ENCODE peak calls at places on chromosomes 13 and 19, in seven cellular contexts. B, F, Y, W, H, E and P are unnamed samples.

GRCh38 chr19:33063356-33064116 is 1.2 kb downstream of the RHPN2 start:
- DNase-seq in B (no peak), F (no peak), Y (peak), W (no peak), H (no peak), E (no peak), P (no peak)

GRCh38 chr13:113864303-113864890 is 521 bp upstream of the GAS6 start:
- DNase-seq in B (peak), F (no peak), Y (no peak), W (no peak), H (no peak), E (no peak), P (no peak)

GRCh38 chr13:24306632-24307031 is 2.7 kb upstream of the C1QTNF9 start:
- DNase-seq in B (peak), F (no peak), Y (peak), W (no peak), H (no peak), E (no peak), P (peak)

GRCh38 chr13:97295279-97296182 is 73.4 kb downstream of the MBNL2 start:
- DNase-seq in B (peak), F (no peak), Y (peak), W (no peak), H (no peak), E (no peak), P (no peak)

GRCh38 chr19:14830702-14831101 is 4.3 kb downstream of the OR7A5 start:
- DNase-seq in B (no peak), F (no peak), Y (no peak), W (no peak), H (no peak), E (no peak), P (no peak)

GRCh38 chr13:113802090-113802531 is 43.1 kb downstream of the TMEM255B start:
- DNase-seq in B (peak), F (no peak), Y (peak), W (no peak), H (peak), E (no peak), P (no peak)

GRCh38 chr13:27820524-27821482 is 28.5 kb downstream of the GSX1 start:
- DNase-seq in B (no peak), F (no peak), Y (no peak), W (no peak), H (no peak), E (no peak), P (no peak)

GRCh38 chr13:47628666-47629065 is 372.4 kb downstream of the SUCLA2 start:
- DNase-seq in B (peak), F (no peak), Y (no peak), W (no peak), H (no peak), E (no peak), P (no peak)

GRCh38 chr19:17576758-17577532 is 21.5 kb downstream of the COLGALT1 start:
- DNase-seq in B (peak), F (no peak), Y (no peak), W (no peak), H (peak), E (no peak), P (peak)

GRCh38 chr19:3976495-3977241 is 5.8 kb upstream of the DAPK3 start:
- DNase-seq in B (no peak), F (no peak), Y (no peak), W (no peak), H (no peak), E (no peak), P (no peak)

GRCh38 chr13:109764474-109765292 is 21.7 kb downstream of the IRS2 start:
- DNase-seq in B (no peak), F (no peak), Y (no peak), W (no peak), H (no peak), E (peak), P (no peak)

GRCh38 chr19:11332822-11333221 is 6.6 kb downstream of the RAB3D start:
- DNase-seq in B (no peak), F (no peak), Y (no peak), W (no peak), H (no peak), E (no peak), P (no peak)

GRCh38 chr13:111005808-111006494 is 91.1 kb upstream of the ANKRD10 start:
- DNase-seq in B (peak), F (no peak), Y (peak), W (no peak), H (no peak), E (no peak), P (no peak)

GRCh38 chr13:93726173-93727019 is 499.8 kb downstream of the GPC6 start:
- DNase-seq in B (no peak), F (no peak), Y (no peak), W (no peak), H (peak), E (no peak), P (no peak)

GRCh38 chr19:55554749-55555152 is 9.4 kb upstream of the SBK3 start:
- DNase-seq in B (no peak), F (no peak), Y (no peak), W (no peak), H (no peak), E (no peak), P (no peak)

GRCh38 chr19:11321206-11322126 is 18.0 kb downstream of the RAB3D start:
- DNase-seq in B (no peak), F (no peak), Y (no peak), W (no peak), H (peak), E (no peak), P (no peak)

GRCh38 chr19:2624537-2625091 is 77.9 kb downstream of the GNG7 start:
- DNase-seq in B (no peak), F (no peak), Y (no peak), W (no peak), H (peak), E (no peak), P (no peak)

GRCh38 chr19:18989316-18989715 is 44.0 kb downstream of the SUGP2 start:
- DNase-seq in B (no peak), F (no peak), Y (no peak), W (no peak), H (no peak), E (no peak), P (no peak)

GRCh38 chr19:377801-378581 is 31.0 kb downstream of the C2CD4C start:
- DNase-seq in B (no peak), F (no peak), Y (no peak), W (no peak), H (peak), E (no peak), P (no peak)